ENCODE peak calls at places on chromosomes 6 and 20, in nine cellular contexts. X is SJSA1, B is A549, Y is right lobe of liver, E is lower lobe of right lung, V is fibroblast of mammary gland, S is NT2/D1, K is tibial nerve, F is GM23338. M is an unnamed sample.

GRCh38 chr6:47109281-47109680 is 67.1 kb upstream of the ADGRF1 start:
- DNase-seq in X (no peak), B (no peak), Y (no peak), E (no peak), V (no peak), S (no peak), K (no peak), F (no peak), M (no peak)

GRCh38 chr20:63026582-63027424 is 20.0 kb upstream of the BHLHE23 start:
- DNase-seq in X (no peak), B (no peak), Y (peak), E (peak), V (no peak), S (no peak), K (no peak), F (peak), M (no peak)

GRCh38 chr20:38663660-38664059 is 60.6 kb upstream of the SLC32A1 start:
- DNase-seq in X (no peak), B (no peak), Y (no peak), E (no peak), V (no peak), S (no peak), K (no peak), F (no peak), M (no peak)

GRCh38 chr6:138554146-138554545 is 54.9 kb upstream of the NHSL1 start:
- DNase-seq in X (no peak), B (no peak), Y (no peak), E (no peak), V (no peak), S (no peak), K (no peak), F (no peak), M (no peak)

GRCh38 chr6:157763894-157764345 is 59.1 kb upstream of the SNX9 start:
- DNase-seq in X (no peak), B (no peak), Y (no peak), E (no peak), V (no peak), S (no peak), K (no peak), F (no peak), M (no peak)

GRCh38 chr6:117989086-117989485 is 82.0 kb downstream of the SLC35F1 start:
- DNase-seq in X (no peak), B (no peak), Y (no peak), E (no peak), V (no peak), S (no peak), K (no peak), F (no peak), M (no peak)

GRCh38 chr6:165678429-165678828 is 15.4 kb upstream of the PDE10A start:
- DNase-seq in X (no peak), B (no peak), Y (no peak), E (no peak), V (no peak), S (no peak), K (no peak), F (no peak), M (no peak)

GRCh38 chr6:15987569-15987968 is 141.3 kb upstream of the MYLIP start:
- DNase-seq in X (no peak), B (no peak), Y (no peak), E (no peak), V (no peak), S (peak), K (no peak), F (peak), M (no peak)

GRCh38 chr6:118606268-118606667 is 45.1 kb downstream of the CEP85L start:
- DNase-seq in X (no peak), B (no peak), Y (no peak), E (no peak), V (no peak), S (no peak), K (no peak), F (no peak), M (no peak)

GRCh38 chr6:101392561-101393230 is 812 bp upstream of the GRIK2 start:
- DNase-seq in X (no peak), B (no peak), Y (no peak), E (no peak), V (no peak), S (no peak), K (no peak), F (peak), M (no peak)

GRCh38 chr20:4444404-4444803 is 277.3 kb upstream of the PRND start:
- DNase-seq in X (peak), B (no peak), Y (no peak), E (no peak), V (peak), S (no peak), K (no peak), F (no peak), M (no peak)

GRCh38 chr6:42012501-42013133 is 37.7 kb upstream of the TAF8 start:
- DNase-seq in X (no peak), B (no peak), Y (no peak), E (no peak), V (no peak), S (no peak), K (no peak), F (no peak), M (no peak)

GRCh38 chr6:164378330-164378729 is 931.1 kb downstream of the C6orf118 start:
- DNase-seq in X (no peak), B (no peak), Y (no peak), E (no peak), V (no peak), S (no peak), K (no peak), F (no peak), M (no peak)

GRCh38 chr6:21772467-21772866 is 178.9 kb downstream of the SOX4 start:
- DNase-seq in X (no peak), B (no peak), Y (no peak), E (no peak), V (no peak), S (no peak), K (no peak), F (no peak), M (no peak)

GRCh38 chr6:155524249-155524651 is 68.6 kb upstream of the NOX3 start:
- DNase-seq in X (no peak), B (peak), Y (no peak), E (no peak), V (peak), S (no peak), K (no peak), F (no peak), M (no peak)

GRCh38 chr6:30998785-30999184 is 11.5 kb upstream of the MUC22 start:
- DNase-seq in X (no peak), B (no peak), Y (no peak), E (no peak), V (peak), S (no peak), K (no peak), F (no peak), M (no peak)

GRCh38 chr6:105898286-105898685 is 187.8 kb upstream of the PRDM1 start:
- DNase-seq in X (no peak), B (no peak), Y (no peak), E (no peak), V (peak), S (no peak), K (no peak), F (no peak), M (no peak)

GRCh38 chr6:31267504-31268371 is 4.2 kb downstream of the HLA-C start:
- DNase-seq in X (no peak), B (no peak), Y (no peak), E (no peak), V (no peak), S (no peak), K (no peak), F (no peak), M (no peak)

GRCh38 chr6:43668151-43669028 is 19.2 kb downstream of the MRPS18A start:
- DNase-seq in X (peak), B (peak), Y (peak), E (peak), V (peak), S (no peak), K (no peak), F (peak), M (peak)

GRCh38 chr6:137297887-137298286 is 78.7 kb upstream of the IFNGR1 start:
- DNase-seq in X (no peak), B (no peak), Y (no peak), E (no peak), V (peak), S (peak), K (no peak), F (peak), M (no peak)

GRCh38 chr6:165042912-165043311 is 266.5 kb downstream of the C6orf118 start:
- DNase-seq in X (no peak), B (no peak), Y (no peak), E (no peak), V (no peak), S (no peak), K (no peak), F (peak), M (no peak)

GRCh38 chr6:156794963-156795362 is 17.8 kb downstream of the ARID1B start:
- DNase-seq in X (no peak), B (no peak), Y (no peak), E (no peak), V (no peak), S (no peak), K (no peak), F (no peak), M (no peak)

GRCh38 chr6:36612101-36612625 is 18.0 kb downstream of the SRSF3 start:
- DNase-seq in X (no peak), B (no peak), Y (peak), E (no peak), V (no peak), S (no peak), K (no peak), F (no peak), M (no peak)

GRCh38 chr6:170173416-170173990 is 117.4 kb downstream of the DLL1 start:
- DNase-seq in X (peak), B (no peak), Y (no peak), E (no peak), V (no peak), S (no peak), K (no peak), F (no peak), M (peak)

GRCh38 chr6:104958178-104958520 is 1.2 kb downstream of the LIN28B start:
- DNase-seq in X (no peak), B (no peak), Y (no peak), E (no peak), V (no peak), S (no peak), K (no peak), F (no peak), M (no peak)

GRCh38 chr20:43009497-43009896 is 180.2 kb downstream of the PTPRT start:
- DNase-seq in X (no peak), B (no peak), Y (no peak), E (no peak), V (no peak), S (no peak), K (no peak), F (no peak), M (no peak)

GRCh38 chr6:52995913-52996685 is 1.0 kb upstream of the GSTA4 start:
- DNase-seq in X (peak), B (peak), Y (no peak), E (peak), V (peak), S (peak), K (no peak), F (peak), M (peak)

GRCh38 chr6:113636357-113636824 is 220.8 kb upstream of the MARCKS start:
- DNase-seq in X (no peak), B (peak), Y (no peak), E (no peak), V (no peak), S (no peak), K (no peak), F (no peak), M (no peak)

GRCh38 chr6:7805828-7806227 is 79.9 kb downstream of the BMP6 start:
- DNase-seq in X (no peak), B (no peak), Y (no peak), E (no peak), V (no peak), S (no peak), K (no peak), F (no peak), M (no peak)

GRCh38 chr6:79868098-79868722 is 79.1 kb downstream of the ELOVL4 start:
- DNase-seq in X (no peak), B (peak), Y (no peak), E (no peak), V (peak), S (peak), K (no peak), F (peak), M (no peak)

GRCh38 chr20:42795399-42795798 is 394.3 kb downstream of the PTPRT start:
- DNase-seq in X (no peak), B (no peak), Y (no peak), E (no peak), V (no peak), S (no peak), K (no peak), F (no peak), M (no peak)

GRCh38 chr20:16147221-16147620 is 426.0 kb downstream of the KIF16B start:
- DNase-seq in X (no peak), B (no peak), Y (no peak), E (no peak), V (no peak), S (no peak), K (no peak), F (no peak), M (no peak)

GRCh38 chr6:89098461-89098860 is 17.9 kb downstream of the PNRC1 start:
- DNase-seq in X (no peak), B (no peak), Y (no peak), E (no peak), V (no peak), S (no peak), K (no peak), F (no peak), M (no peak)
- H3K4me3 ChIP-seq in X (no peak), B (no peak), Y (no peak), E (no peak), V (no peak), S (no peak), K (no peak), F (no peak), M (no peak)

DNA sequence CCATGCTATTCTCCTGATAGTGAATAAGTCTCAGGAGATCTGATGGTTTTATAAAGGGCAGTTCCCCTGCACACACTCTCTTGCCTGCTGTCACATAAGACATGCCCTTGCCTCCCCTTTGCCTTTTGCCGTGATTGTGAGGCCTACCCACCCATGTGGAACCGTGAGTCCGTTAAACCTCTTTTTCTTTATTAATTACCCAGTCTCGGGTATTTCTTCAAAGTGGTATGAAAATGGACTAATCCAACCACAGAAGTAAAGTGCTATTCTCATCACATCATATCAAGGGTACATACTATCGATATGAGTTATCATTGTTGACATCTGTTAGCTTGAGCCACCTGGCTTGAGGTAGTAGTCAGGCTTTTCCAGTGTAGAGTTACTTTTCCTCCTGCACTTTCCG is 2.3 kb downstream of the MANBAL start:
- DNase-seq in X (no peak), B (no peak), Y (no peak), E (no peak), V (no peak), S (no peak), K (no peak), F (no peak), M (no peak)
- H3K4me3 ChIP-seq in X (no peak), B (no peak), Y (no peak), E (no peak), V (no peak), S (no peak), K (no peak), F (no peak), M (no peak)

DNA sequence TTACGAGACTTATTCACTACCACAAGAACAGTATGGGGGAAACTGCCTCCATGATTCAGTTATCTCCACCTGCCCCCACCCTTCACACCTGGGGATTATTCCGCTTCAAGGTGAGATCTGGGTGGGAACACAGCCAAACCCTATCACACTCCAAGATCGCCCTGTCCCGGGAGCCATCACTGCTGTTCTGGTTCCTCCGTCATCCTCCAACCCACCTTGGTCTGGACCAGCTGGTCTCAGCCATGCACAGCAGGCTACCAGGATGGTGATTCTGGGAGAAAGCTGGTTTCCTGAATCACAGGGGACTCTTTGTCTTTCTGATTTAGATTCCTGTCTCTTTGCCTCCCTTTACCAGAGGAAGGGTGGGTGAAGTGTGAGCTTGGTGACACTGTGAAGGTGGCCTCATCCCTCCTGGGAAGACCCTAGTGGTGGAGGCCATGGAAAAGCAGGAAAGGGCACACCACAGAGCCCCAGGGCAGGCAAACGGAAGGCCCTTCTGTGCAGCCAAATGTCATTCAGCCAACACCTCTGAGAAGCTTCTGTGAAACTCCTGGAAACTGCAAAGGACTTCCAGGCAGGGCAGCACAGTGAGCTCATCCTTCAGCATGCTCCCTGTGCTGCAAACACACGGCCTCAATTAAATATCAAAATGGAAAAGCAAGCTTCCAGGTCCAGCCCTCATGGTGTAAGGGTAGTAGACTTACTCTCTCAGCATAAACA is 169.9 kb downstream of the ANKRD60 start:
- DNase-seq in X (peak), B (no peak), Y (no peak), E (no peak), V (no peak), S (no peak), K (no peak), F (no peak), M (peak)
- H3K4me3 ChIP-seq in X (no peak), B (no peak), Y (no peak), E (no peak), V (no peak), S (no peak), K (no peak), F (no peak), M (no peak)

GRCh38 chr6:159728552-159728951 is 1.2 kb downstream of the WTAP start:
- DNase-seq in X (no peak), B (no peak), Y (no peak), E (no peak), V (peak), S (no peak), K (no peak), F (no peak), M (no peak)

GRCh38 chr6:159729598-159729997 is 2.3 kb downstream of the WTAP start:
- DNase-seq in X (no peak), B (no peak), Y (no peak), E (no peak), V (peak), S (no peak), K (no peak), F (peak), M (no peak)

GRCh38 chr6:159726918-159727716 is at the start of gene WTAP:
- DNase-seq in X (peak), B (peak), Y (peak), E (peak), V (peak), S (peak), K (peak), F (peak), M (peak)

GRCh38 chr6:159727717-159728440 is 573 bp downstream of the WTAP start:
- DNase-seq in X (no peak), B (no peak), Y (no peak), E (no peak), V (peak), S (no peak), K (no peak), F (peak), M (no peak)

GRCh38 chr6:159730277-159730676 is 3.0 kb downstream of the WTAP start:
- DNase-seq in X (no peak), B (no peak), Y (no peak), E (no peak), V (no peak), S (no peak), K (no peak), F (no peak), M (no peak)
- H3K4me3 ChIP-seq in X (no peak), B (no peak), Y (no peak), E (no peak), V (peak), S (no peak), K (peak), F (peak), M (no peak)

GRCh38 chr6:27414300-27414699 is 25.7 kb downstream of the ZNF391 start:
- DNase-seq in X (no peak), B (no peak), Y (no peak), E (no peak), V (no peak), S (no peak), K (no peak), F (no peak), M (no peak)
- H3K4me3 ChIP-seq in X (no peak), B (no peak), Y (no peak), E (no peak), V (no peak), S (no peak), K (no peak), F (no peak), M (no peak)

GRCh38 chr6:56692586-56693245 is 50.0 kb upstream of the DST start:
- DNase-seq in X (no peak), B (no peak), Y (no peak), E (no peak), V (peak), S (no peak), K (no peak), F (no peak), M (no peak)

GRCh38 chr6:56689663-56690062 is 47.0 kb upstream of the DST start:
- DNase-seq in X (no peak), B (no peak), Y (no peak), E (no peak), V (no peak), S (no peak), K (no peak), F (no peak), M (no peak)

GRCh38 chr6:56689114-56689513 is 46.4 kb upstream of the DST start:
- DNase-seq in X (no peak), B (no peak), Y (no peak), E (no peak), V (no peak), S (no peak), K (no peak), F (no peak), M (no peak)

GRCh38 chr6:56691201-56691595 is 48.5 kb upstream of the DST start:
- DNase-seq in X (no peak), B (no peak), Y (no peak), E (no peak), V (no peak), S (no peak), K (no peak), F (no peak), M (no peak)

GRCh38 chr6:56690519-56691200 is 48.0 kb upstream of the DST start:
- DNase-seq in X (no peak), B (no peak), Y (no peak), E (no peak), V (peak), S (no peak), K (no peak), F (no peak), M (no peak)
- H3K4me3 ChIP-seq in X (peak), B (peak), Y (peak), E (peak), V (no peak), S (no peak), K (no peak), F (no peak), M (no peak)

DNA sequence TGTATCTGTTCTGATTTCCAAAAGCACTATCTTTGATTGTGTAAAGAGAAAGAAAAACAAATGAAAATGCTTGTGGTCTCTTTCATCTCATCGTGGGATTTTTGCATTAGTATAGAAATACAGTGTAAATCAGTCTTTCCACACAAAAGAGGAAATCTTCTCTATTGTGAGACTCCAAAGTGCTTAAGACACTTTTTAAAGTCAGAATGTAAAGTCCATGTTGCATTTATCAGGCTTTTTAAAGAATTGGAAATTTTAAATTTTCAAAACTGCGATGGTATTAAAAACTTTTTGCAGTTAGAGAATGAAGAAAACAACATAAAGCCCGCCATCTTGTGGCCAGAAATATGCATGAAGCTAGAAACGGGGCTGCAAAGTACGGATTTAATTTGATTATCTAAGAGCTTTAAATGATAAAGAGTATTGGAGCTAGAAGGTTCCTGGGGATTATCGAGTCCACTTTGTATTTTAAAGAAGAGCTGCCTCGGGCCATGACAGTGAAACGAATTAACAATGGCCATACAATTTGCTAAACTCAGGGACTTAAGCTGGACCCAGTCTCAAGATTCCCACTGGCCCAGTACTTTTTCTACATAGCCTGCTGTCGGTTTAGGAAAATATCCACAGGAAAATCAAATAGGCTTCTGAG is 339.6 kb downstream of the ARHGAP18 start:
- DNase-seq in X (no peak), B (peak), Y (no peak), E (no peak), V (peak), S (peak), K (no peak), F (peak), M (peak)
- H3K4me3 ChIP-seq in X (no peak), B (no peak), Y (no peak), E (no peak), V (no peak), S (no peak), K (no peak), F (no peak), M (no peak)

GRCh38 chr20:52105573-52106422 is 85.8 kb downstream of the ZFP64 start:
- DNase-seq in X (no peak), B (peak), Y (no peak), E (no peak), V (peak), S (peak), K (no peak), F (peak), M (peak)
- H3K4me3 ChIP-seq in X (no peak), B (peak), Y (no peak), E (peak), V (peak), S (peak), K (peak), F (peak), M (no peak)

M was measured in lower leg skin.